ENCODE peak calls at places on chromosomes 13 and 19, in six cellular contexts. One of them, this sample, is unnamed. For H3K27me3, the result is how much of the 10 kb centered on the place peaks cover.

GRCh38 chr19:45782162-45782623 is at the start of gene DMPK:
- DNase-seq in transverse colon: no peak
- DNase-seq in ascending aorta: no peak
- DNase-seq in NT2/D1: no peak
- DNase-seq in IMR-90: no peak
- DNase-seq in left lung: no peak
- DNase-seq in this sample: no peak

GRCh38 chr13:34165158-34165557 is 347.2 kb downstream of the RFC3 start:
- DNase-seq in transverse colon: no peak
- DNase-seq in ascending aorta: no peak
- DNase-seq in NT2/D1: no peak
- DNase-seq in IMR-90: no peak
- DNase-seq in left lung: no peak
- DNase-seq in this sample: no peak

GRCh38 chr19:46748325-46749109 is 2.3 kb upstream of the STRN4 start:
- DNase-seq in transverse colon: peak
- DNase-seq in ascending aorta: no peak
- DNase-seq in NT2/D1: no peak
- DNase-seq in IMR-90: peak
- DNase-seq in left lung: no peak
- DNase-seq in this sample: peak

GRCh38 chr13:99383511-99383921 is 76.3 kb upstream of the GPR183 start:
- DNase-seq in transverse colon: no peak
- DNase-seq in ascending aorta: no peak
- DNase-seq in NT2/D1: no peak
- DNase-seq in IMR-90: no peak
- DNase-seq in left lung: no peak
- DNase-seq in this sample: no peak

GRCh38 chr19:4359627-4360000 is 16.3 kb downstream of the MPND start:
- DNase-seq in transverse colon: no peak
- DNase-seq in ascending aorta: no peak
- DNase-seq in NT2/D1: no peak
- DNase-seq in IMR-90: no peak
- DNase-seq in left lung: no peak
- DNase-seq in this sample: no peak

GRCh38 chr13:36102721-36103120 is 28.5 kb downstream of the DCLK1 start:
- DNase-seq in transverse colon: no peak
- DNase-seq in ascending aorta: no peak
- DNase-seq in NT2/D1: no peak
- DNase-seq in IMR-90: no peak
- DNase-seq in left lung: no peak
- DNase-seq in this sample: no peak

GRCh38 chr19:54436031-54436523 is 12.9 kb upstream of the LENG8 start:
- DNase-seq in transverse colon: no peak
- DNase-seq in ascending aorta: no peak
- DNase-seq in NT2/D1: no peak
- DNase-seq in IMR-90: no peak
- DNase-seq in left lung: no peak
- DNase-seq in this sample: no peak

GRCh38 chr13:31807090-31807541 is 67.8 kb downstream of the RXFP2 start:
- DNase-seq in transverse colon: no peak
- DNase-seq in ascending aorta: no peak
- DNase-seq in NT2/D1: no peak
- DNase-seq in IMR-90: no peak
- DNase-seq in left lung: no peak
- DNase-seq in this sample: no peak

GRCh38 chr19:3838661-3839060 is 30.2 kb downstream of the ZFR2 start:
- DNase-seq in transverse colon: no peak
- DNase-seq in ascending aorta: no peak
- DNase-seq in NT2/D1: no peak
- DNase-seq in IMR-90: no peak
- DNase-seq in left lung: no peak
- DNase-seq in this sample: no peak

DNA sequence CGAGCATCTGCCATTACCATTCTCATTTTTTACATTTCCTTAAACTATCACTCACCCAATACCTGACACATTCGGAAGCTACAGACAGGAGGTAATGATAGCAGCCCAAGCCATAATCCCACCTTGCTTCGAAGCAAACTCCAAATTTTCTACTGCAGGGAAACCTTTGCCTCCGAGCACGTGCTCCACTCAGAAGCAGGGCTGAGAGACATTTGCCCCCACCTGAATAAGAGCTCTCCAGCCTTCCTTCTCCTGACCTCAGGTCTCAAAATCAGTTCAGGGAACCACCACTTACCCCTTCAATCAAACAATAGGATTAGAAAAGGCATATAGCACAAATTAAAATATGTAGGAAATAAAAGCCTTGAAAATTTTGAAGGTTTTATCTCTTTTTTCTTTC is 2.3 kb upstream of the DACH1 start:
- DNase-seq in transverse colon: no peak
- DNase-seq in ascending aorta: no peak
- DNase-seq in NT2/D1: no peak
- DNase-seq in IMR-90: no peak
- DNase-seq in left lung: no peak
- DNase-seq in this sample: no peak
- H3K27me3 ChIP-seq in transverse colon: under half
- H3K27me3 ChIP-seq in ascending aorta: under half
- H3K27me3 ChIP-seq in NT2/D1: under half
- H3K27me3 ChIP-seq in IMR-90: under half
- H3K27me3 ChIP-seq in left lung: under half
- H3K27me3 ChIP-seq in this sample: under half

GRCh38 chr19:1862068-1862423 is 1.3 kb downstream of the KLF16 start:
- DNase-seq in transverse colon: no peak
- DNase-seq in ascending aorta: no peak
- DNase-seq in NT2/D1: no peak
- DNase-seq in IMR-90: no peak
- DNase-seq in left lung: no peak
- DNase-seq in this sample: no peak

GRCh38 chr19:1860821-1861598 is 2.4 kb downstream of the KLF16 start:
- DNase-seq in transverse colon: no peak
- DNase-seq in ascending aorta: no peak
- DNase-seq in NT2/D1: no peak
- DNase-seq in IMR-90: no peak
- DNase-seq in left lung: peak
- DNase-seq in this sample: no peak

GRCh38 chr19:1860133-1860775 is 3.1 kb downstream of the KLF16 start:
- DNase-seq in transverse colon: peak
- DNase-seq in ascending aorta: no peak
- DNase-seq in NT2/D1: no peak
- DNase-seq in IMR-90: peak
- DNase-seq in left lung: peak
- DNase-seq in this sample: peak

GRCh38 chr19:1862424-1863307 is 713 bp downstream of the KLF16 start:
- DNase-seq in transverse colon: peak
- DNase-seq in ascending aorta: no peak
- DNase-seq in NT2/D1: no peak
- DNase-seq in IMR-90: no peak
- DNase-seq in left lung: peak
- DNase-seq in this sample: peak

GRCh38 chr19:1861599-1862031 is 1.8 kb downstream of the KLF16 start:
- DNase-seq in transverse colon: no peak
- DNase-seq in ascending aorta: no peak
- DNase-seq in NT2/D1: no peak
- DNase-seq in IMR-90: no peak
- DNase-seq in left lung: no peak
- DNase-seq in this sample: no peak
- H3K4me3 ChIP-seq in transverse colon: peak
- H3K4me3 ChIP-seq in ascending aorta: peak
- H3K4me3 ChIP-seq in NT2/D1: peak
- H3K4me3 ChIP-seq in IMR-90: peak
- H3K4me3 ChIP-seq in left lung: peak
- H3K4me3 ChIP-seq in this sample: peak

GRCh38 chr19:29442910-29443309 is 82.9 kb upstream of the VSTM2B start:
- DNase-seq in transverse colon: no peak
- DNase-seq in ascending aorta: no peak
- DNase-seq in NT2/D1: no peak
- DNase-seq in IMR-90: no peak
- DNase-seq in left lung: no peak
- DNase-seq in this sample: no peak
- H3K27me3 ChIP-seq in transverse colon: under half
- H3K27me3 ChIP-seq in ascending aorta: under half
- H3K27me3 ChIP-seq in NT2/D1: under half
- H3K27me3 ChIP-seq in IMR-90: under half
- H3K27me3 ChIP-seq in left lung: under half
- H3K27me3 ChIP-seq in this sample: under half

DNA sequence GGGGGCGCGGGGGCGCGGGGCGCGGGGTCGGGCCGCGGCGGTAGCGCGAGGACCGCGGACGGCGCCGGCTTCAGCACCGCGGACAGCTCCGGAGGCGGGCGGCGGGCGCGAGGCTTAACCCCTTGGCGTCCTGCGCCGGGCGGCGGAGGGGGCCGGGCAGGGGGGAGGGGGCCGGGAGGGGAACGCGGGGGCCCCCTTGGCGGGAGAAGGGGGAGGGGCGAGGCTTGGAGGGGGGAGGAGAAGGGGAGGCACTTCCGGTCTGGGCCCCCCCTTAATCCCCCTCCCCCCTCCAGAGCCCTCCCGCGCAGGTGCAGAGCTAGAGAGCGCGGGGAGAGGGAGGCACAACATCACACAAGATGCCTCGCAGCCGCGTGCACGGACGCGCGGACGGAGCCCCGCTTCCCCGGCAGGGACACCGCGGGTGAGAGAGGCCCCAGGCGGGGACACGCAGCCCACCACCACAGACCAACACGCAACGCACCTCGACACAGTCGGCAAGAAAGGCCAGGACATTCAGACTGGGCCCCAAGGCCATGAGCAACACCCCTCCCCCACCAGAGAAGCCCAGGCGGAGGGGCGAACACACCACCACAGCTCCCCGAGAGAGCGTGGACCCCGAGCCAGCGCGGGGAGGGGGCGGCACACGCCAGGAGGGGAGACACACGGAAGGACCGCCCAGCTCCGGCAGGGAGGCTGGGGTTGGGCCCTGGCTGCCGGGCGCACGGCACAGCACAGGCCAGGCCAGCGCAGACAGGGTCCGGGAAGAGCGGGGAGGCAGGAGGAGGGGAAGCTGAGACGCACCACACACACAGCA is 24.1 kb downstream of the SHANK1 start:
- DNase-seq in transverse colon: no peak
- DNase-seq in ascending aorta: no peak
- DNase-seq in NT2/D1: no peak
- DNase-seq in IMR-90: no peak
- DNase-seq in left lung: no peak
- DNase-seq in this sample: peak
- H3K4me3 ChIP-seq in transverse colon: no peak
- H3K4me3 ChIP-seq in ascending aorta: no peak
- H3K4me3 ChIP-seq in NT2/D1: peak
- H3K4me3 ChIP-seq in IMR-90: no peak
- H3K4me3 ChIP-seq in left lung: no peak
- H3K4me3 ChIP-seq in this sample: no peak

DNA sequence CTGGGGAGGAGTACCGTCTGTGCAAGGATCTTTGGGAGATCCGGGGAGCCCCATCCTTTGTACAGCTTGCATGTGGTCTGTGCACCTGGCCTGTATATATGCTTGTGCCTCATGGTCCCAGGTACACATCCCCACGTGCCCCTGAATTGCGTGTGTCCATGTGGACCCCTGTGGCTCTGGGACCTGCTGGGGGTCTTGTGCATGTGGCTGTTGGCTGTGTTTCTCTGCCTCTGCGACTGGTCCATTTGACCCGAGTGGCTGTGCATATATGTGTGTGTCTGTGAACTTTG is 12.8 kb upstream of the NANOS3 start:
- DNase-seq in transverse colon: no peak
- DNase-seq in ascending aorta: no peak
- DNase-seq in NT2/D1: no peak
- DNase-seq in IMR-90: no peak
- DNase-seq in left lung: no peak
- DNase-seq in this sample: no peak
- H3K27me3 ChIP-seq in transverse colon: under half
- H3K27me3 ChIP-seq in ascending aorta: under half
- H3K27me3 ChIP-seq in NT2/D1: under half
- H3K27me3 ChIP-seq in IMR-90: under half
- H3K27me3 ChIP-seq in left lung: under half
- H3K27me3 ChIP-seq in this sample: under half

GRCh38 chr19:35000338-35000646 is 169 bp downstream of the GRAMD1A start:
- DNase-seq in transverse colon: no peak
- DNase-seq in ascending aorta: no peak
- DNase-seq in NT2/D1: no peak
- DNase-seq in IMR-90: no peak
- DNase-seq in left lung: no peak
- DNase-seq in this sample: no peak

GRCh38 chr19:35000647-35001501 is 751 bp downstream of the GRAMD1A start:
- DNase-seq in transverse colon: peak
- DNase-seq in ascending aorta: no peak
- DNase-seq in NT2/D1: no peak
- DNase-seq in IMR-90: peak
- DNase-seq in left lung: no peak
- DNase-seq in this sample: peak

GRCh38 chr19:34999498-35000337 is at the start of gene GRAMD1A:
- DNase-seq in transverse colon: peak
- DNase-seq in ascending aorta: peak
- DNase-seq in NT2/D1: peak
- DNase-seq in IMR-90: peak
- DNase-seq in left lung: peak
- DNase-seq in this sample: peak

GRCh38 chr19:35004517-35005255 is 4.6 kb downstream of the GRAMD1A start:
- DNase-seq in transverse colon: no peak
- DNase-seq in ascending aorta: no peak
- DNase-seq in NT2/D1: no peak
- DNase-seq in IMR-90: no peak
- DNase-seq in left lung: no peak
- DNase-seq in this sample: no peak

GRCh38 chr19:35002037-35002535 is 2.0 kb downstream of the GRAMD1A start:
- DNase-seq in transverse colon: no peak
- DNase-seq in ascending aorta: no peak
- DNase-seq in NT2/D1: no peak
- DNase-seq in IMR-90: no peak
- DNase-seq in left lung: no peak
- DNase-seq in this sample: no peak
- H3K4me3 ChIP-seq in transverse colon: no peak
- H3K4me3 ChIP-seq in ascending aorta: no peak
- H3K4me3 ChIP-seq in NT2/D1: no peak
- H3K4me3 ChIP-seq in IMR-90: no peak
- H3K4me3 ChIP-seq in left lung: peak
- H3K4me3 ChIP-seq in this sample: no peak